ENCODE peak calls at places on chromosomes 11 and 22, in ten cellular contexts. One of them, this sample, is unnamed.

GRCh38 chr11:110311783-110312578 is 15.6 kb upstream of the RDX start:
- DNase-seq in foreskin keratinocyte: peak
- DNase-seq in stimulated activated naive B cell treated with anti-CD40 and anti-IgM and Interleukin-4, amounts not matched to agents 10 μg/mL and 1 μg/mL and 100 μg/mL, for 72 hours: peak
- DNase-seq in GOT3: no peak
- DNase-seq in SK-MEL-5: peak
- DNase-seq in ACHN: no peak
- DNase-seq in kidney glomerular epithelial cell: no peak
- DNase-seq in M059J: peak
- DNase-seq in activated T-cell treated with anti-CD3 and anti-CD28 coated beads for 1 hour: no peak
- DNase-seq in stimulated activated CD4-positive, alpha-beta T cell treated with anti-CD3 and anti-CD28 coated beads, Interleukin-1b, Interleukin-23, amount 100 ng/mL, for 24 hours: no peak
- DNase-seq in this sample: no peak

GRCh38 chr11:69157156-69157821 is 1.6 kb downstream of the SMIM38 start:
- DNase-seq in stimulated activated naive B cell treated with anti-CD40 and anti-IgM and Interleukin-4, amounts not matched to agents 10 μg/mL and 1 μg/mL and 100 μg/mL, for 72 hours: no peak
- DNase-seq in M059J: no peak
- DNase-seq in GOT3: no peak
- DNase-seq in SK-MEL-5: peak
- DNase-seq in stimulated activated CD4-positive, alpha-beta T cell treated with anti-CD3 and anti-CD28 coated beads, Interleukin-1b, Interleukin-23, amount 100 ng/mL, for 24 hours: no peak
- DNase-seq in foreskin keratinocyte: no peak
- DNase-seq in kidney glomerular epithelial cell: no peak
- DNase-seq in ACHN: no peak
- DNase-seq in activated T-cell treated with anti-CD3 and anti-CD28 coated beads for 1 hour: no peak
- DNase-seq in this sample: peak

GRCh38 chr22:49549851-49550430 is 277.7 kb downstream of the BRD1 start:
- DNase-seq in GOT3: no peak
- DNase-seq in SK-MEL-5: no peak
- DNase-seq in stimulated activated naive B cell treated with anti-CD40 and anti-IgM and Interleukin-4, amounts not matched to agents 10 μg/mL and 1 μg/mL and 100 μg/mL, for 72 hours: no peak
- DNase-seq in kidney glomerular epithelial cell: no peak
- DNase-seq in activated T-cell treated with anti-CD3 and anti-CD28 coated beads for 1 hour: no peak
- DNase-seq in ACHN: no peak
- DNase-seq in stimulated activated CD4-positive, alpha-beta T cell treated with anti-CD3 and anti-CD28 coated beads, Interleukin-1b, Interleukin-23, amount 100 ng/mL, for 24 hours: no peak
- DNase-seq in foreskin keratinocyte: no peak
- DNase-seq in M059J: no peak
- DNase-seq in this sample: no peak

GRCh38 chr22:17143101-17143500 is 16.0 kb downstream of the HDHD5 start:
- DNase-seq in stimulated activated naive B cell treated with anti-CD40 and anti-IgM and Interleukin-4, amounts not matched to agents 10 μg/mL and 1 μg/mL and 100 μg/mL, for 72 hours: no peak
- DNase-seq in ACHN: no peak
- DNase-seq in stimulated activated CD4-positive, alpha-beta T cell treated with anti-CD3 and anti-CD28 coated beads, Interleukin-1b, Interleukin-23, amount 100 ng/mL, for 24 hours: no peak
- DNase-seq in kidney glomerular epithelial cell: no peak
- DNase-seq in M059J: no peak
- DNase-seq in activated T-cell treated with anti-CD3 and anti-CD28 coated beads for 1 hour: no peak
- DNase-seq in SK-MEL-5: no peak
- DNase-seq in foreskin keratinocyte: no peak
- DNase-seq in GOT3: no peak
- DNase-seq in this sample: no peak

GRCh38 chr11:128726464-128727139 is 32.7 kb downstream of the FLI1 start:
- DNase-seq in kidney glomerular epithelial cell: no peak
- DNase-seq in GOT3: no peak
- DNase-seq in stimulated activated CD4-positive, alpha-beta T cell treated with anti-CD3 and anti-CD28 coated beads, Interleukin-1b, Interleukin-23, amount 100 ng/mL, for 24 hours: no peak
- DNase-seq in ACHN: no peak
- DNase-seq in foreskin keratinocyte: no peak
- DNase-seq in M059J: no peak
- DNase-seq in SK-MEL-5: no peak
- DNase-seq in activated T-cell treated with anti-CD3 and anti-CD28 coated beads for 1 hour: peak
- DNase-seq in stimulated activated naive B cell treated with anti-CD40 and anti-IgM and Interleukin-4, amounts not matched to agents 10 μg/mL and 1 μg/mL and 100 μg/mL, for 72 hours: no peak
- DNase-seq in this sample: peak

GRCh38 chr11:10730151-10730550 is 20.9 kb upstream of the CTR9 start:
- DNase-seq in GOT3: no peak
- DNase-seq in activated T-cell treated with anti-CD3 and anti-CD28 coated beads for 1 hour: no peak
- DNase-seq in M059J: no peak
- DNase-seq in stimulated activated CD4-positive, alpha-beta T cell treated with anti-CD3 and anti-CD28 coated beads, Interleukin-1b, Interleukin-23, amount 100 ng/mL, for 24 hours: no peak
- DNase-seq in foreskin keratinocyte: no peak
- DNase-seq in ACHN: no peak
- DNase-seq in stimulated activated naive B cell treated with anti-CD40 and anti-IgM and Interleukin-4, amounts not matched to agents 10 μg/mL and 1 μg/mL and 100 μg/mL, for 72 hours: no peak
- DNase-seq in SK-MEL-5: no peak
- DNase-seq in kidney glomerular epithelial cell: no peak
- DNase-seq in this sample: no peak

GRCh38 chr22:41876675-41877074 is 38.2 kb downstream of the SHISA8 start:
- DNase-seq in SK-MEL-5: no peak
- DNase-seq in kidney glomerular epithelial cell: no peak
- DNase-seq in stimulated activated naive B cell treated with anti-CD40 and anti-IgM and Interleukin-4, amounts not matched to agents 10 μg/mL and 1 μg/mL and 100 μg/mL, for 72 hours: no peak
- DNase-seq in GOT3: no peak
- DNase-seq in activated T-cell treated with anti-CD3 and anti-CD28 coated beads for 1 hour: no peak
- DNase-seq in M059J: no peak
- DNase-seq in foreskin keratinocyte: no peak
- DNase-seq in stimulated activated CD4-positive, alpha-beta T cell treated with anti-CD3 and anti-CD28 coated beads, Interleukin-1b, Interleukin-23, amount 100 ng/mL, for 24 hours: no peak
- DNase-seq in ACHN: no peak
- DNase-seq in this sample: no peak

GRCh38 chr11:12052676-12053605 is 44.5 kb upstream of the DKK3 start:
- DNase-seq in activated T-cell treated with anti-CD3 and anti-CD28 coated beads for 1 hour: no peak
- DNase-seq in ACHN: no peak
- DNase-seq in stimulated activated CD4-positive, alpha-beta T cell treated with anti-CD3 and anti-CD28 coated beads, Interleukin-1b, Interleukin-23, amount 100 ng/mL, for 24 hours: no peak
- DNase-seq in kidney glomerular epithelial cell: no peak
- DNase-seq in stimulated activated naive B cell treated with anti-CD40 and anti-IgM and Interleukin-4, amounts not matched to agents 10 μg/mL and 1 μg/mL and 100 μg/mL, for 72 hours: no peak
- DNase-seq in SK-MEL-5: peak
- DNase-seq in foreskin keratinocyte: no peak
- DNase-seq in M059J: peak
- DNase-seq in GOT3: no peak
- DNase-seq in this sample: no peak

GRCh38 chr11:2302844-2303626 is 1.2 kb downstream of the TSPAN32 start:
- DNase-seq in SK-MEL-5: no peak
- DNase-seq in kidney glomerular epithelial cell: no peak
- DNase-seq in GOT3: no peak
- DNase-seq in ACHN: no peak
- DNase-seq in foreskin keratinocyte: no peak
- DNase-seq in stimulated activated CD4-positive, alpha-beta T cell treated with anti-CD3 and anti-CD28 coated beads, Interleukin-1b, Interleukin-23, amount 100 ng/mL, for 24 hours: no peak
- DNase-seq in stimulated activated naive B cell treated with anti-CD40 and anti-IgM and Interleukin-4, amounts not matched to agents 10 μg/mL and 1 μg/mL and 100 μg/mL, for 72 hours: no peak
- DNase-seq in activated T-cell treated with anti-CD3 and anti-CD28 coated beads for 1 hour: no peak
- DNase-seq in M059J: no peak
- DNase-seq in this sample: no peak

GRCh38 chr11:44963071-44963575 is 12.4 kb upstream of the TP53I11 start:
- DNase-seq in GOT3: no peak
- DNase-seq in M059J: no peak
- DNase-seq in foreskin keratinocyte: no peak
- DNase-seq in ACHN: no peak
- DNase-seq in stimulated activated naive B cell treated with anti-CD40 and anti-IgM and Interleukin-4, amounts not matched to agents 10 μg/mL and 1 μg/mL and 100 μg/mL, for 72 hours: no peak
- DNase-seq in SK-MEL-5: no peak
- DNase-seq in stimulated activated CD4-positive, alpha-beta T cell treated with anti-CD3 and anti-CD28 coated beads, Interleukin-1b, Interleukin-23, amount 100 ng/mL, for 24 hours: no peak
- DNase-seq in activated T-cell treated with anti-CD3 and anti-CD28 coated beads for 1 hour: no peak
- DNase-seq in kidney glomerular epithelial cell: no peak
- DNase-seq in this sample: no peak

GRCh38 chr22:29716814-29717213 is 3.0 kb upstream of the CABP7 start:
- DNase-seq in stimulated activated naive B cell treated with anti-CD40 and anti-IgM and Interleukin-4, amounts not matched to agents 10 μg/mL and 1 μg/mL and 100 μg/mL, for 72 hours: no peak
- DNase-seq in activated T-cell treated with anti-CD3 and anti-CD28 coated beads for 1 hour: no peak
- DNase-seq in stimulated activated CD4-positive, alpha-beta T cell treated with anti-CD3 and anti-CD28 coated beads, Interleukin-1b, Interleukin-23, amount 100 ng/mL, for 24 hours: no peak
- DNase-seq in ACHN: peak
- DNase-seq in M059J: peak
- DNase-seq in kidney glomerular epithelial cell: peak
- DNase-seq in foreskin keratinocyte: peak
- DNase-seq in GOT3: peak
- DNase-seq in SK-MEL-5: peak
- DNase-seq in this sample: peak

GRCh38 chr22:26666035-26666338 is 8.6 kb downstream of the MIAT start:
- DNase-seq in ACHN: no peak
- DNase-seq in SK-MEL-5: no peak
- DNase-seq in foreskin keratinocyte: no peak
- DNase-seq in M059J: no peak
- DNase-seq in activated T-cell treated with anti-CD3 and anti-CD28 coated beads for 1 hour: no peak
- DNase-seq in stimulated activated CD4-positive, alpha-beta T cell treated with anti-CD3 and anti-CD28 coated beads, Interleukin-1b, Interleukin-23, amount 100 ng/mL, for 24 hours: no peak
- DNase-seq in stimulated activated naive B cell treated with anti-CD40 and anti-IgM and Interleukin-4, amounts not matched to agents 10 μg/mL and 1 μg/mL and 100 μg/mL, for 72 hours: no peak
- DNase-seq in kidney glomerular epithelial cell: peak
- DNase-seq in GOT3: no peak
- DNase-seq in this sample: no peak

GRCh38 chr11:111388842-111389241 is 9.8 kb upstream of the POU2AF1 start:
- DNase-seq in ACHN: no peak
- DNase-seq in activated T-cell treated with anti-CD3 and anti-CD28 coated beads for 1 hour: no peak
- DNase-seq in kidney glomerular epithelial cell: no peak
- DNase-seq in stimulated activated CD4-positive, alpha-beta T cell treated with anti-CD3 and anti-CD28 coated beads, Interleukin-1b, Interleukin-23, amount 100 ng/mL, for 24 hours: no peak
- DNase-seq in GOT3: no peak
- DNase-seq in M059J: no peak
- DNase-seq in foreskin keratinocyte: peak
- DNase-seq in SK-MEL-5: no peak
- DNase-seq in stimulated activated naive B cell treated with anti-CD40 and anti-IgM and Interleukin-4, amounts not matched to agents 10 μg/mL and 1 μg/mL and 100 μg/mL, for 72 hours: no peak
- DNase-seq in this sample: no peak

GRCh38 chr11:119482561-119483001 is 59.6 kb upstream of the THY1 start:
- DNase-seq in SK-MEL-5: no peak
- DNase-seq in GOT3: no peak
- DNase-seq in ACHN: no peak
- DNase-seq in M059J: no peak
- DNase-seq in stimulated activated CD4-positive, alpha-beta T cell treated with anti-CD3 and anti-CD28 coated beads, Interleukin-1b, Interleukin-23, amount 100 ng/mL, for 24 hours: no peak
- DNase-seq in foreskin keratinocyte: no peak
- DNase-seq in activated T-cell treated with anti-CD3 and anti-CD28 coated beads for 1 hour: no peak
- DNase-seq in stimulated activated naive B cell treated with anti-CD40 and anti-IgM and Interleukin-4, amounts not matched to agents 10 μg/mL and 1 μg/mL and 100 μg/mL, for 72 hours: no peak
- DNase-seq in kidney glomerular epithelial cell: no peak
- DNase-seq in this sample: no peak

GRCh38 chr11:62001450-62002178 is 34.2 kb upstream of the FTH1 start:
- DNase-seq in kidney glomerular epithelial cell: peak
- DNase-seq in SK-MEL-5: no peak
- DNase-seq in foreskin keratinocyte: no peak
- DNase-seq in activated T-cell treated with anti-CD3 and anti-CD28 coated beads for 1 hour: no peak
- DNase-seq in stimulated activated CD4-positive, alpha-beta T cell treated with anti-CD3 and anti-CD28 coated beads, Interleukin-1b, Interleukin-23, amount 100 ng/mL, for 24 hours: no peak
- DNase-seq in GOT3: no peak
- DNase-seq in M059J: no peak
- DNase-seq in ACHN: peak
- DNase-seq in stimulated activated naive B cell treated with anti-CD40 and anti-IgM and Interleukin-4, amounts not matched to agents 10 μg/mL and 1 μg/mL and 100 μg/mL, for 72 hours: no peak
- DNase-seq in this sample: no peak

This sample was measured in GM10248.